ENCODE peak calls at places on chromosomes 7 and 10, in six cellular contexts. One of them, this sample, is unnamed. For H3K27me3 and H3K9me3, the result is how much of the 10 kb centered on the place peaks cover.

GRCh38 chr7:868189-868486 is 8.2 kb upstream of the GET4 start:
- DNase-seq in small intestine: no peak
- DNase-seq in heart right ventricle: no peak
- DNase-seq in left lung: peak
- DNase-seq in neural progenitor cell: no peak
- DNase-seq in GM23248: peak
- DNase-seq in this sample: no peak

GRCh38 chr10:78588194-78588811 is 480.5 kb upstream of the ZMIZ1 start:
- DNase-seq in neural progenitor cell: no peak
- DNase-seq in left lung: no peak
- DNase-seq in GM23248: peak
- DNase-seq in heart right ventricle: peak
- DNase-seq in small intestine: peak
- DNase-seq in this sample: no peak

GRCh38 chr7:107201795-107202450 is 33.1 kb downstream of the HBP1 start:
- DNase-seq in small intestine: peak
- DNase-seq in heart right ventricle: peak
- DNase-seq in neural progenitor cell: peak
- DNase-seq in left lung: no peak
- DNase-seq in GM23248: peak
- DNase-seq in this sample: no peak

GRCh38 chr10:47008769-47009168 is 97.5 kb downstream of the PTPN20 start:
- DNase-seq in neural progenitor cell: no peak
- DNase-seq in small intestine: no peak
- DNase-seq in left lung: no peak
- DNase-seq in GM23248: peak
- DNase-seq in heart right ventricle: no peak
- DNase-seq in this sample: no peak

GRCh38 chr10:75159519-75159918 is 48.1 kb downstream of the SAMD8 start:
- DNase-seq in heart right ventricle: no peak
- DNase-seq in neural progenitor cell: no peak
- DNase-seq in small intestine: no peak
- DNase-seq in left lung: no peak
- DNase-seq in GM23248: peak
- DNase-seq in this sample: no peak

GRCh38 chr7:137130751-137131158 is 212.8 kb downstream of the PTN start:
- DNase-seq in GM23248: peak
- DNase-seq in heart right ventricle: no peak
- DNase-seq in left lung: no peak
- DNase-seq in neural progenitor cell: no peak
- DNase-seq in small intestine: no peak
- DNase-seq in this sample: no peak

GRCh38 chr10:20933705-20934104 is 36.6 kb upstream of the NEBL start:
- DNase-seq in left lung: no peak
- DNase-seq in small intestine: no peak
- DNase-seq in heart right ventricle: no peak
- DNase-seq in GM23248: no peak
- DNase-seq in neural progenitor cell: no peak
- DNase-seq in this sample: no peak

GRCh38 chr7:22640269-22640668 is 86.7 kb upstream of the IL6 start:
- DNase-seq in left lung: no peak
- DNase-seq in GM23248: no peak
- DNase-seq in small intestine: no peak
- DNase-seq in heart right ventricle: no peak
- DNase-seq in neural progenitor cell: no peak
- DNase-seq in this sample: no peak

GRCh38 chr10:23155166-23155565 is 36.9 kb upstream of the PTF1A start:
- DNase-seq in left lung: no peak
- DNase-seq in small intestine: no peak
- DNase-seq in neural progenitor cell: no peak
- DNase-seq in heart right ventricle: no peak
- DNase-seq in GM23248: peak
- DNase-seq in this sample: no peak

GRCh38 chr10:46096426-46096825 is 50.4 kb upstream of the MSMB start:
- DNase-seq in small intestine: no peak
- DNase-seq in left lung: no peak
- DNase-seq in heart right ventricle: no peak
- DNase-seq in neural progenitor cell: no peak
- DNase-seq in GM23248: peak
- DNase-seq in this sample: no peak

GRCh38 chr7:7642081-7642480 is 1.5 kb downstream of the UMAD1 start:
- DNase-seq in GM23248: no peak
- DNase-seq in neural progenitor cell: no peak
- DNase-seq in left lung: no peak
- DNase-seq in heart right ventricle: no peak
- DNase-seq in small intestine: peak
- DNase-seq in this sample: no peak

GRCh38 chr10:52801951-52802350 is 29.4 kb upstream of the MBL2 start:
- DNase-seq in small intestine: no peak
- DNase-seq in GM23248: peak
- DNase-seq in neural progenitor cell: no peak
- DNase-seq in left lung: no peak
- DNase-seq in heart right ventricle: no peak
- DNase-seq in this sample: no peak

GRCh38 chr10:546451-546850 is 143.0 kb downstream of the DIP2C start:
- DNase-seq in GM23248: no peak
- DNase-seq in neural progenitor cell: no peak
- DNase-seq in small intestine: no peak
- DNase-seq in heart right ventricle: no peak
- DNase-seq in left lung: no peak
- DNase-seq in this sample: no peak

GRCh38 chr7:1065263-1066260 is 21.2 kb downstream of the GPR146 start:
- DNase-seq in GM23248: peak
- DNase-seq in heart right ventricle: peak
- DNase-seq in neural progenitor cell: peak
- DNase-seq in small intestine: peak
- DNase-seq in left lung: peak
- DNase-seq in this sample: peak

GRCh38 chr10:12397931-12398330 is 48.6 kb downstream of the CAMK1D start:
- DNase-seq in small intestine: no peak
- DNase-seq in left lung: no peak
- DNase-seq in neural progenitor cell: no peak
- DNase-seq in heart right ventricle: no peak
- DNase-seq in GM23248: no peak
- DNase-seq in this sample: no peak

GRCh38 chr10:69497611-69498390 is 46.5 kb downstream of the TSPAN15 start:
- DNase-seq in GM23248: no peak
- DNase-seq in neural progenitor cell: no peak
- DNase-seq in left lung: peak
- DNase-seq in small intestine: no peak
- DNase-seq in heart right ventricle: no peak
- DNase-seq in this sample: no peak

GRCh38 chr7:155344270-155344617 is 46.6 kb downstream of the INSIG1 start:
- DNase-seq in GM23248: no peak
- DNase-seq in heart right ventricle: no peak
- DNase-seq in small intestine: no peak
- DNase-seq in neural progenitor cell: no peak
- DNase-seq in left lung: peak
- DNase-seq in this sample: no peak

DNA sequence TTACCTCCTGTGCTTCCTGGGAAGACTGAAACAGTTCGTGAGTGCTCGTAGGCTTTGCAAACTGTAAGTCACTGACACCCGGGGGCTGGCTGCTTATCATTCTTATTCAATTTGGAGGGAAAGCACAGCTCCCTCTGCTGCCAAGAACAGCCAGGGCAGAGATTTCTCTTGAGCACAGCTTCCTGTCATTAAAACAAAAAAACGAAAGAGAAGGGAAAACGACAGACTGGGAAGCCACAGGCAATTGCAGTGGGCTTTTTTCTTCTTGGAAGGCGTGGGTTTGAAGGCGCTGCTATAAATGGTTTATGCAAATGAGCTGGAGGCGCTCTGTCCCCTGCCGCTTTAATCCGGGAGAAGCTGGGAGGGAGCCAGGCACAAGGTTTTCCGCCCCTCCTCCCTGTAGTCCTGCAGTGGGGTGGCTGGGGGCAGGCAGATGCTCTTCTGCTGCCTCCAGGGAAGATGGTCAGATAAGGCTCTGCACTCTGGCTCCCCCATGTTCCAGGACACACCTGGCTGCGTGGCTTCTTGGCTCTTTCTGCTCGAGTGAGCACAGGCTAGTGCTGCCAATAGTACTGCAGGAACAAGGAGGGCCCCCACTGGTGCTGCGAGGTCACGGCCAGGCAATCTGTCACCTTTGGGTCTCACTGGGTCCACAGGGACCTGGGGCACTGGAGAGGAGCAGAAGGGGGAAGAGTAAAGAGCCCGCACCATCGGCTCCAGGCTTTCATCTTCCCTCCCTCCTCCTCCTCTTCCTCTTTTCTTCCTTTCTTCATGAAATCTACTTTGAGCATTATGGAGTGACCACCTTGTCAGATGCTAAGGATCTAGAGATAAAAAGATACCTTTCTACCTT is 49.5 kb downstream of the NEURL1 start:
- DNase-seq in heart right ventricle: no peak
- DNase-seq in neural progenitor cell: peak
- DNase-seq in small intestine: peak
- DNase-seq in GM23248: peak
- DNase-seq in left lung: no peak
- DNase-seq in this sample: peak
- H3K27me3 ChIP-seq in heart right ventricle: under half
- H3K27me3 ChIP-seq in neural progenitor cell: under half
- H3K27me3 ChIP-seq in small intestine: under half
- H3K27me3 ChIP-seq in GM23248: under half
- H3K27me3 ChIP-seq in left lung: under half
- H3K27me3 ChIP-seq in this sample: under half

DNA sequence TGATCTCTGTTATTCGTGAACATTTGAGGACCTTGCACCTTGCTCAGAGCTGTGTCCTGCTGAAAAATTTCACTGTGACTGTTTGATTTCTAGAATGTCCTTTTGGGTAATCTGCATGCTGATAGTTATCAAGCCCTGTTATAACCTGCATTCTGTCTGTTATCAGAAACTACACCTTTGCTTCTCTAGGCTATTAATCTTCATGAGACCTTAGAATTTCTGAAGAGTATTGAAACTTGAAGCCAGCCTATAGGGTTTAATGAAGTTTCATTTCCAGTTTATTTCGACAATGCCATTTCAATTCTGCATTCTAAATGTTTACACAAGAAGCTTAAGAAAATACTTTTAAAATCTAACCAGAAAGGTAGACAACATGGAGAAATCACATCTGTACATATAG is 856.2 kb downstream of the SORCS1 start:
- DNase-seq in neural progenitor cell: no peak
- DNase-seq in small intestine: no peak
- DNase-seq in GM23248: no peak
- DNase-seq in left lung: no peak
- DNase-seq in heart right ventricle: no peak
- DNase-seq in this sample: no peak
- H3K9me3 ChIP-seq in neural progenitor cell: under half
- H3K9me3 ChIP-seq in small intestine: under half
- H3K9me3 ChIP-seq in GM23248: under half
- H3K9me3 ChIP-seq in left lung: under half
- H3K9me3 ChIP-seq in heart right ventricle: under half
- H3K9me3 ChIP-seq in this sample: under half

GRCh38 chr10:100654835-100655759 is 90.3 kb upstream of the PAX2 start:
- DNase-seq in small intestine: no peak
- DNase-seq in heart right ventricle: no peak
- DNase-seq in left lung: no peak
- DNase-seq in neural progenitor cell: peak
- DNase-seq in GM23248: peak
- DNase-seq in this sample: no peak
- H3K27me3 ChIP-seq in small intestine: under half
- H3K27me3 ChIP-seq in heart right ventricle: half or more
- H3K27me3 ChIP-seq in left lung: half or more
- H3K27me3 ChIP-seq in neural progenitor cell: half or more
- H3K27me3 ChIP-seq in GM23248: half or more
- H3K27me3 ChIP-seq in this sample: under half

DNA sequence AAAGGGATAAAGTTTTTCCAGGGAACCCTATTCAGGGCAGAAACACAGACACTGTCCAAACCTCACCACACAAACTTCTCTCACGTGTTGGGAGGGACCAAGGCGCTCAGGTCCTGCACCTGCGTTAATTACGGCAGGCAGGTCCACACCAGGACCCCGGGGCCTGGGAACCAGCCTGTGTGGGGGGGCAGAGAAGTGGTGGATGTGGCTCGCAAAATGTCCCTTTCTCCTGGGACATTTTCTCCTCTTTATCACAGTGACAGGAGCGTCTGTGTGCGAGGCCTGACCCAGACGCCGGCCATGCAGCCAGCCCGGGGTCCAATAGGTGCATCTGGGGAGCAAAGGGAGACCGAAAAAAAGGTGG is 73.4 kb upstream of the ZNF722 start:
- DNase-seq in neural progenitor cell: no peak
- DNase-seq in left lung: no peak
- DNase-seq in heart right ventricle: no peak
- DNase-seq in GM23248: peak
- DNase-seq in small intestine: peak
- DNase-seq in this sample: no peak
- H3K9me3 ChIP-seq in neural progenitor cell: under half
- H3K9me3 ChIP-seq in left lung: under half
- H3K9me3 ChIP-seq in heart right ventricle: under half
- H3K9me3 ChIP-seq in GM23248: under half
- H3K9me3 ChIP-seq in small intestine: under half
- H3K9me3 ChIP-seq in this sample: under half

GRCh38 chr7:151413241-151413640 is 3.4 kb upstream of the WDR86 start:
- DNase-seq in neural progenitor cell: no peak
- DNase-seq in small intestine: no peak
- DNase-seq in heart right ventricle: no peak
- DNase-seq in GM23248: no peak
- DNase-seq in left lung: no peak
- DNase-seq in this sample: no peak
- H3K27me3 ChIP-seq in neural progenitor cell: half or more
- H3K27me3 ChIP-seq in small intestine: under half
- H3K27me3 ChIP-seq in heart right ventricle: under half
- H3K27me3 ChIP-seq in GM23248: half or more
- H3K27me3 ChIP-seq in left lung: half or more
- H3K27me3 ChIP-seq in this sample: under half

GRCh38 chr10:131686781-131687419 is 213.9 kb upstream of the PPP2R2D start:
- DNase-seq in heart right ventricle: no peak
- DNase-seq in small intestine: no peak
- DNase-seq in GM23248: no peak
- DNase-seq in left lung: peak
- DNase-seq in neural progenitor cell: peak
- DNase-seq in this sample: no peak
- H3K9me3 ChIP-seq in heart right ventricle: under half
- H3K9me3 ChIP-seq in small intestine: under half
- H3K9me3 ChIP-seq in GM23248: under half
- H3K9me3 ChIP-seq in left lung: under half
- H3K9me3 ChIP-seq in neural progenitor cell: under half
- H3K9me3 ChIP-seq in this sample: under half

GRCh38 chr7:157003445-157004049 is 6.9 kb downstream of the MNX1 start:
- DNase-seq in heart right ventricle: no peak
- DNase-seq in small intestine: peak
- DNase-seq in left lung: no peak
- DNase-seq in GM23248: no peak
- DNase-seq in neural progenitor cell: peak
- DNase-seq in this sample: peak
- H3K27me3 ChIP-seq in heart right ventricle: half or more
- H3K27me3 ChIP-seq in small intestine: under half
- H3K27me3 ChIP-seq in left lung: half or more
- H3K27me3 ChIP-seq in GM23248: half or more
- H3K27me3 ChIP-seq in neural progenitor cell: half or more
- H3K27me3 ChIP-seq in this sample: half or more

GRCh38 chr10:80253266-80253962 is 36.0 kb downstream of the MAT1A start:
- DNase-seq in GM23248: no peak
- DNase-seq in left lung: no peak
- DNase-seq in neural progenitor cell: no peak
- DNase-seq in heart right ventricle: no peak
- DNase-seq in small intestine: no peak
- DNase-seq in this sample: no peak

GRCh38 chr10:80252296-80252887 is 37.1 kb downstream of the MAT1A start:
- DNase-seq in neural progenitor cell: no peak
- DNase-seq in left lung: no peak
- DNase-seq in small intestine: no peak
- DNase-seq in GM23248: no peak
- DNase-seq in heart right ventricle: no peak
- DNase-seq in this sample: no peak
- H3K9me3 ChIP-seq in neural progenitor cell: under half
- H3K9me3 ChIP-seq in left lung: under half
- H3K9me3 ChIP-seq in small intestine: under half
- H3K9me3 ChIP-seq in GM23248: under half
- H3K9me3 ChIP-seq in heart right ventricle: under half
- H3K9me3 ChIP-seq in this sample: under half